ENCODE peak calls at places on chromosomes 12 and 14, in six cellular contexts. V, D, C, Q, Z and E are unnamed samples.

GRCh38 chr14:104816678-104816945 is 15.7 kb downstream of the ZBTB42 start:
- DNase-seq in Q (no peak), D (no peak), V (no peak), C (no peak), Z (no peak), E (no peak)

GRCh38 chr12:106739318-106739717 is 35.2 kb upstream of the RIC8B start:
- DNase-seq in C (no peak), D (no peak), Q (no peak), Z (no peak), V (no peak), E (no peak)

GRCh38 chr12:64169999-64170398 is 52.1 kb downstream of the KICS2 start:
- DNase-seq in D (no peak), Q (no peak), C (no peak), Z (no peak), V (peak), E (no peak)

GRCh38 chr12:88579941-88580871 is at the start of gene KITLG:
- DNase-seq in Z (peak), D (peak), C (no peak), V (peak), Q (peak), E (peak)

GRCh38 chr14:61218765-61219164 is 62.4 kb downstream of the TMEM30B start:
- DNase-seq in D (no peak), V (no peak), Q (no peak), C (no peak), Z (no peak), E (peak)

GRCh38 chr14:68934034-68934433 is 45.1 kb downstream of the ACTN1 start:
- DNase-seq in Z (no peak), C (no peak), Q (no peak), V (no peak), D (no peak), E (no peak)

GRCh38 chr14:100149789-100150611 is 9.4 kb downstream of the DEGS2 start:
- DNase-seq in C (no peak), Q (no peak), D (peak), Z (peak), V (peak), E (no peak)

GRCh38 chr12:3341594-3341993 is 149.4 kb upstream of the PRMT8 start:
- DNase-seq in D (no peak), C (no peak), Z (no peak), Q (no peak), V (no peak), E (no peak)

GRCh38 chr12:28294300-28294699 is 104.0 kb downstream of the CCDC91 start:
- DNase-seq in D (no peak), Z (no peak), V (no peak), Q (no peak), C (no peak), E (no peak)

GRCh38 chr12:25384038-25384953 is 133.6 kb upstream of the KRAS start:
- DNase-seq in D (no peak), Q (no peak), C (peak), Z (no peak), V (no peak), E (no peak)

GRCh38 chr12:44000309-44000952 is 164.6 kb downstream of the TMEM117 start:
- DNase-seq in C (no peak), Q (no peak), V (peak), D (peak), Z (no peak), E (no peak)

GRCh38 chr12:46458500-46459106 is 86.0 kb upstream of the SLC38A2 start:
- DNase-seq in V (no peak), C (peak), D (no peak), Q (no peak), Z (no peak), E (no peak)

GRCh38 chr12:12915654-12916053 is 24.3 kb downstream of the GPRC5A start:
- DNase-seq in Q (no peak), V (no peak), Z (no peak), D (no peak), C (no peak), E (no peak)

GRCh38 chr14:83419420-83419819 is 1885.8 kb upstream of the SEL1L start:
- DNase-seq in Z (no peak), D (no peak), Q (no peak), C (no peak), V (no peak), E (no peak)

DNA sequence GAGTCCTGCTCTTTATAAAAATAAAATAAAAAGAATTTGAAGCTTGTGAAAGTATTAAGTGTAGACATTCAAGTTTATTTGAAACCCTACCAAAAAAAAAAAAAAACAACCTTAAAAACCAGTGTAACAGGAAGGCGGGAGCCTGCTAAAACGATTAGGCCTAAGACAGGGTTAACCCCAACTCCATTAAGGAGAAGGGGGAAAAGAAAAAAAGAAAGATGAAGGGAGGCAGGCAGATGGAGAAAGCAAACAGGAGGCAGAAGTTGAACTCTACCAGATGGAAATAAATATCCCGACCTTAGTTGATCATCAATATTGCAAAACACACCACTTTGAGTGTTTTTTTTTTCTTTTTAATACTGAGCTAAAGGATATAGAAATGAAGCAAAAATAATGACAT is 1.2 kb upstream of the BTG1 start:
- DNase-seq in V (no peak), Q (no peak), Z (no peak), D (no peak), C (no peak), E (no peak)
- H3K27ac ChIP-seq in V (peak), Q (no peak), Z (peak), D (peak), C (peak), E (peak)

GRCh38 chr12:68844318-68844745 is 36.4 kb downstream of the MDM2 start:
- DNase-seq in C (no peak), D (no peak), V (no peak), Z (no peak), Q (no peak), E (no peak)
- H3K27ac ChIP-seq in C (no peak), D (no peak), V (no peak), Z (no peak), Q (no peak), E (no peak)

DNA sequence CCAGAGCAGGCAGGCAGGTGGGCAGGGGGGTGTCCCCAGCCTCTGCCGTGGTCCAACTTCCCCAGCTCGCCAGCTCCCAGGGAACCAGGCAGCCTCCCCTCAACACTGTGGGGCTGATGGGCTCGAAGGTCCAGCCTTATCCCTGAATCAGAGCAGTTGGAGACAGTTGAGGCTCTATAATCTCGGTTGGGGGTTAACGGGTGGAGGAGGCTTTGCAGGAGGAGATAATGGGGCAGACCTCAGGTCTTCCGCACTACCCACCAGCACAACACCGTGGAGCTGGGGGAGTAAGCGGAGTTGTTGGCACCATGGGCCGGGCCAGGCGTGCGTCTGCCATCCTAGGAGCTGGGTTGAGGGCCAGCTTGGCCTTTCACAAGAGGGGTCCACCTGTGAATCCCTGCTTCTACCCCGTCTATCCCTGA is 13.9 kb upstream of the HDAC7 start:
- DNase-seq in C (no peak), D (no peak), Q (no peak), V (no peak), Z (no peak), E (no peak)
- H3K27ac ChIP-seq in C (peak), D (no peak), Q (no peak), V (no peak), Z (no peak), E (no peak)

GRCh38 chr12:116524311-116524710 is 34.9 kb upstream of the MAP1LC3B2 start:
- DNase-seq in Q (no peak), D (no peak), Z (no peak), V (no peak), C (no peak), E (no peak)

GRCh38 chr12:116517431-116518045 is 41.6 kb upstream of the MAP1LC3B2 start:
- DNase-seq in C (no peak), Q (no peak), V (no peak), D (no peak), Z (no peak), E (no peak)

GRCh38 chr12:116520801-116521471 is 38.2 kb upstream of the MAP1LC3B2 start:
- DNase-seq in Q (no peak), V (no peak), D (peak), Z (no peak), C (no peak), E (no peak)

GRCh38 chr12:116516657-116517056 is 42.5 kb upstream of the MAP1LC3B2 start:
- DNase-seq in C (no peak), V (no peak), Q (no peak), Z (no peak), D (no peak), E (no peak)

DNA sequence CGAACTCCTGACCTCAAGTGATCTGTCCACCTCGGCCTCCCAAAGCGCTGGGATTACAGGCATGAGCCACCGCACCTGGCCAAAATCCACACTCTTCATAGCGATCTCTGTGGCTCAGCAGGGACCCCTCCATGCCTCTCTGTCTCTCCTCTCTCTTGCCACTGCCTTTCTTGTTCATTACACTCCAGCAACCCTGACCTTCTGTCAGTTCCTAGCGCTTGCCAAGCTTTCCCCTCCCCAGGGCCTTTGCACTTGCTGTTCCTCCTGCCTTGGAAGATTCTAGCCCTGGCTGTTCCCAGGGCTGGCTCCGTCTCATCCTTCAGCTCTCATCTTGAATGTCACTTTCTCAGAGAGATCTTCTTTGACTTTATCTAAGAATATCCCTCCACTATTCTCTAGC is 39.0 kb upstream of the MAP1LC3B2 start:
- DNase-seq in Z (no peak), D (no peak), C (no peak), V (no peak), Q (no peak), E (no peak)
- H3K27ac ChIP-seq in Z (no peak), D (no peak), C (no peak), V (peak), Q (no peak), E (no peak)